ENCODE peak calls at places on chromosomes 1 and 21, in six cellular contexts. One of them, this sample, is unnamed.

GRCh38 chr1:3195480-3195815 is 126.4 kb downstream of the PRDM16 start:
- DNase-seq in astrocyte: no peak
- DNase-seq in progenitor cell of endocrine pancreas: no peak
- DNase-seq in kidney: no peak
- DNase-seq in fibroblast of lung: no peak
- DNase-seq in thoracic aorta: peak
- DNase-seq in this sample: no peak

GRCh38 chr1:11215018-11216005 is 26.2 kb downstream of the ANGPTL7 start:
- DNase-seq in astrocyte: no peak
- DNase-seq in fibroblast of lung: no peak
- DNase-seq in thoracic aorta: no peak
- DNase-seq in kidney: no peak
- DNase-seq in progenitor cell of endocrine pancreas: no peak
- DNase-seq in this sample: no peak

GRCh38 chr21:17461014-17461413 is 51.8 kb upstream of the CXADR start:
- DNase-seq in astrocyte: peak
- DNase-seq in progenitor cell of endocrine pancreas: no peak
- DNase-seq in kidney: no peak
- DNase-seq in fibroblast of lung: peak
- DNase-seq in thoracic aorta: no peak
- DNase-seq in this sample: no peak

GRCh38 chr1:93471911-93472310 is 24.0 kb downstream of the FNBP1L start:
- DNase-seq in progenitor cell of endocrine pancreas: no peak
- DNase-seq in astrocyte: peak
- DNase-seq in fibroblast of lung: peak
- DNase-seq in kidney: no peak
- DNase-seq in thoracic aorta: no peak
- DNase-seq in this sample: no peak

GRCh38 chr21:23522750-23523149 is 2084.5 kb downstream of the MRPL39 start:
- DNase-seq in fibroblast of lung: no peak
- DNase-seq in kidney: no peak
- DNase-seq in astrocyte: no peak
- DNase-seq in progenitor cell of endocrine pancreas: no peak
- DNase-seq in thoracic aorta: no peak
- DNase-seq in this sample: no peak

GRCh38 chr1:93878889-93879586 is at the start of gene DNTTIP2:
- DNase-seq in thoracic aorta: peak
- DNase-seq in progenitor cell of endocrine pancreas: peak
- DNase-seq in astrocyte: peak
- DNase-seq in fibroblast of lung: peak
- DNase-seq in kidney: peak
- DNase-seq in this sample: peak

GRCh38 chr1:2343023-2343935 is 48.1 kb downstream of the MORN1 start:
- DNase-seq in fibroblast of lung: no peak
- DNase-seq in thoracic aorta: no peak
- DNase-seq in progenitor cell of endocrine pancreas: no peak
- DNase-seq in astrocyte: no peak
- DNase-seq in kidney: peak
- DNase-seq in this sample: no peak

GRCh38 chr1:91717839-91718238 is 168.1 kb downstream of the TGFBR3 start:
- DNase-seq in progenitor cell of endocrine pancreas: no peak
- DNase-seq in fibroblast of lung: no peak
- DNase-seq in astrocyte: no peak
- DNase-seq in kidney: no peak
- DNase-seq in thoracic aorta: no peak
- DNase-seq in this sample: no peak

GRCh38 chr1:240237305-240237721 is 145.6 kb downstream of the FMN2 start:
- DNase-seq in fibroblast of lung: peak
- DNase-seq in astrocyte: peak
- DNase-seq in progenitor cell of endocrine pancreas: no peak
- DNase-seq in thoracic aorta: no peak
- DNase-seq in kidney: no peak
- DNase-seq in this sample: no peak

GRCh38 chr1:114153051-114153620 is 533 bp downstream of the SYT6 start:
- DNase-seq in progenitor cell of endocrine pancreas: no peak
- DNase-seq in fibroblast of lung: no peak
- DNase-seq in astrocyte: no peak
- DNase-seq in kidney: peak
- DNase-seq in thoracic aorta: no peak
- DNase-seq in this sample: no peak

GRCh38 chr21:32515869-32516268 is 69.5 kb downstream of the TCP10L start:
- DNase-seq in fibroblast of lung: peak
- DNase-seq in astrocyte: peak
- DNase-seq in thoracic aorta: no peak
- DNase-seq in progenitor cell of endocrine pancreas: no peak
- DNase-seq in kidney: no peak
- DNase-seq in this sample: no peak

GRCh38 chr1:67060811-67061218 is 6.9 kb upstream of the SLC35D1 start:
- DNase-seq in astrocyte: peak
- DNase-seq in fibroblast of lung: peak
- DNase-seq in thoracic aorta: no peak
- DNase-seq in kidney: no peak
- DNase-seq in progenitor cell of endocrine pancreas: no peak
- DNase-seq in this sample: no peak

GRCh38 chr1:200410566-200410878 is 686 bp upstream of the ZNF281 start:
- DNase-seq in progenitor cell of endocrine pancreas: no peak
- DNase-seq in thoracic aorta: no peak
- DNase-seq in astrocyte: peak
- DNase-seq in kidney: no peak
- DNase-seq in fibroblast of lung: peak
- DNase-seq in this sample: no peak

GRCh38 chr1:110565565-110565964 is 40.6 kb downstream of the KCNA2 start:
- DNase-seq in kidney: no peak
- DNase-seq in thoracic aorta: no peak
- DNase-seq in astrocyte: no peak
- DNase-seq in progenitor cell of endocrine pancreas: no peak
- DNase-seq in fibroblast of lung: no peak
- DNase-seq in this sample: no peak

GRCh38 chr1:116835161-116835560 is 74.6 kb upstream of the PTGFRN start:
- DNase-seq in astrocyte: no peak
- DNase-seq in progenitor cell of endocrine pancreas: no peak
- DNase-seq in kidney: no peak
- DNase-seq in fibroblast of lung: no peak
- DNase-seq in thoracic aorta: no peak
- DNase-seq in this sample: no peak

GRCh38 chr1:7469255-7469938 is 301.7 kb upstream of the VAMP3 start:
- DNase-seq in kidney: peak
- DNase-seq in astrocyte: peak
- DNase-seq in fibroblast of lung: peak
- DNase-seq in thoracic aorta: no peak
- DNase-seq in progenitor cell of endocrine pancreas: no peak
- DNase-seq in this sample: no peak

GRCh38 chr1:183079697-183080096 is 56.5 kb downstream of the LAMC1 start:
- DNase-seq in fibroblast of lung: no peak
- DNase-seq in astrocyte: no peak
- DNase-seq in progenitor cell of endocrine pancreas: no peak
- DNase-seq in kidney: no peak
- DNase-seq in thoracic aorta: no peak
- DNase-seq in this sample: no peak

GRCh38 chr1:44811714-44812151 is 3.4 kb downstream of the BTBD19 start:
- DNase-seq in thoracic aorta: no peak
- DNase-seq in progenitor cell of endocrine pancreas: no peak
- DNase-seq in astrocyte: peak
- DNase-seq in fibroblast of lung: peak
- DNase-seq in kidney: peak
- DNase-seq in this sample: peak

GRCh38 chr1:186234976-186235686 is 139.9 kb downstream of the TPR start:
- DNase-seq in astrocyte: no peak
- DNase-seq in progenitor cell of endocrine pancreas: no peak
- DNase-seq in thoracic aorta: no peak
- DNase-seq in fibroblast of lung: no peak
- DNase-seq in kidney: no peak
- DNase-seq in this sample: no peak

GRCh38 chr1:55213885-55214213 is 1.3 kb downstream of the USP24 start:
- DNase-seq in kidney: no peak
- DNase-seq in fibroblast of lung: no peak
- DNase-seq in thoracic aorta: no peak
- DNase-seq in progenitor cell of endocrine pancreas: no peak
- DNase-seq in astrocyte: no peak
- DNase-seq in this sample: no peak

GRCh38 chr21:43653626-43654025 is 5.7 kb downstream of the HSF2BP start:
- DNase-seq in astrocyte: no peak
- DNase-seq in progenitor cell of endocrine pancreas: no peak
- DNase-seq in kidney: no peak
- DNase-seq in fibroblast of lung: no peak
- DNase-seq in thoracic aorta: no peak
- DNase-seq in this sample: no peak

GRCh38 chr1:180779584-180779983 is 133.1 kb upstream of the KIAA1614 start:
- DNase-seq in astrocyte: no peak
- DNase-seq in progenitor cell of endocrine pancreas: no peak
- DNase-seq in thoracic aorta: no peak
- DNase-seq in kidney: no peak
- DNase-seq in fibroblast of lung: no peak
- DNase-seq in this sample: no peak

GRCh38 chr1:114330451-114330983 is 176.8 kb upstream of the SYT6 start:
- DNase-seq in progenitor cell of endocrine pancreas: no peak
- DNase-seq in kidney: no peak
- DNase-seq in thoracic aorta: no peak
- DNase-seq in astrocyte: no peak
- DNase-seq in fibroblast of lung: no peak
- DNase-seq in this sample: no peak

GRCh38 chr1:162292422-162292849 is 84.2 kb downstream of the SPATA46 start:
- DNase-seq in progenitor cell of endocrine pancreas: no peak
- DNase-seq in thoracic aorta: no peak
- DNase-seq in fibroblast of lung: peak
- DNase-seq in astrocyte: peak
- DNase-seq in kidney: no peak
- DNase-seq in this sample: no peak

GRCh38 chr21:45444385-45444784 is 39.4 kb downstream of the COL18A1 start:
- DNase-seq in fibroblast of lung: no peak
- DNase-seq in progenitor cell of endocrine pancreas: no peak
- DNase-seq in thoracic aorta: no peak
- DNase-seq in astrocyte: no peak
- DNase-seq in kidney: peak
- DNase-seq in this sample: peak

GRCh38 chr1:43449708-43450069 is 4.0 kb downstream of the HYI start:
- DNase-seq in kidney: no peak
- DNase-seq in progenitor cell of endocrine pancreas: no peak
- DNase-seq in fibroblast of lung: no peak
- DNase-seq in astrocyte: no peak
- DNase-seq in thoracic aorta: no peak
- DNase-seq in this sample: no peak

GRCh38 chr1:231020816-231021215 is 19.2 kb downstream of the FAM89A start:
- DNase-seq in thoracic aorta: no peak
- DNase-seq in kidney: no peak
- DNase-seq in astrocyte: no peak
- DNase-seq in progenitor cell of endocrine pancreas: no peak
- DNase-seq in fibroblast of lung: no peak
- DNase-seq in this sample: no peak

GRCh38 chr1:225525377-225525776 is 97.5 kb upstream of the LBR start:
- DNase-seq in kidney: no peak
- DNase-seq in fibroblast of lung: no peak
- DNase-seq in progenitor cell of endocrine pancreas: no peak
- DNase-seq in thoracic aorta: no peak
- DNase-seq in astrocyte: no peak
- DNase-seq in this sample: no peak

GRCh38 chr1:29802181-29803068 is 566.1 kb downstream of the PTPRU start:
- DNase-seq in astrocyte: no peak
- DNase-seq in progenitor cell of endocrine pancreas: no peak
- DNase-seq in kidney: peak
- DNase-seq in fibroblast of lung: no peak
- DNase-seq in thoracic aorta: no peak
- DNase-seq in this sample: no peak

GRCh38 chr1:228900993-228901392 is 165.7 kb downstream of the RHOU start:
- DNase-seq in kidney: no peak
- DNase-seq in progenitor cell of endocrine pancreas: no peak
- DNase-seq in astrocyte: peak
- DNase-seq in fibroblast of lung: peak
- DNase-seq in thoracic aorta: no peak
- DNase-seq in this sample: no peak

GRCh38 chr1:197692965-197693364 is 82.3 kb downstream of the DENND1B start:
- DNase-seq in progenitor cell of endocrine pancreas: no peak
- DNase-seq in astrocyte: peak
- DNase-seq in fibroblast of lung: peak
- DNase-seq in kidney: no peak
- DNase-seq in thoracic aorta: no peak
- DNase-seq in this sample: no peak

GRCh38 chr1:197691816-197692215 is 83.5 kb downstream of the DENND1B start:
- DNase-seq in astrocyte: no peak
- DNase-seq in thoracic aorta: no peak
- DNase-seq in kidney: no peak
- DNase-seq in progenitor cell of endocrine pancreas: no peak
- DNase-seq in fibroblast of lung: no peak
- DNase-seq in this sample: no peak

GRCh38 chr1:197695961-197696360 is 79.3 kb downstream of the DENND1B start:
- DNase-seq in fibroblast of lung: peak
- DNase-seq in progenitor cell of endocrine pancreas: no peak
- DNase-seq in astrocyte: peak
- DNase-seq in thoracic aorta: no peak
- DNase-seq in kidney: no peak
- DNase-seq in this sample: no peak

DNA sequence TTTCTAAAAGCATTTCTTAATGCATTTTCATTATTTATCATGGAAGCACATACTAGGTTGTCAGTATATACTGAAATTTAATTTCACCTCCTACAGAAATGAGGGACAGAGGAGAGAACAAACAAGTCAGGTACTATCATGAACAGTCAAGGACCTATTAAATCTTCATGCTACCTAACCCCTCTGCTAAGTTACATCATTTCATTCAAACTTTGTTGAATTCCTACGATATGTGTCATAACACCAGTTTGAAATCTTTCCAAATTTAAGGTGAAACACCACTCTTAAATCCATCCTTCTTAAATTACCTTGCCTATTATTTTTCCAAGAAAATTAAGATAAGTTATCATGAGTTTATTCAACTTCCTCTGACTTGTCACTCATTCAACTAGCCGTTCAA is 78.9 kb downstream of the DENND1B start:
- DNase-seq in thoracic aorta: no peak
- DNase-seq in progenitor cell of endocrine pancreas: no peak
- DNase-seq in kidney: no peak
- DNase-seq in fibroblast of lung: peak
- DNase-seq in astrocyte: peak
- DNase-seq in this sample: no peak
- TF ChIP-seq CTCF in thoracic aorta: no peak
- TF ChIP-seq CTCF in progenitor cell of endocrine pancreas: no peak
- TF ChIP-seq CTCF in kidney: no peak
- TF ChIP-seq CTCF in fibroblast of lung: no peak
- TF ChIP-seq CTCF in astrocyte: no peak
- TF ChIP-seq CTCF in this sample: no peak

GRCh38 chr1:150876111-150876434 is 326 bp downstream of the ARNT start:
- DNase-seq in astrocyte: peak
- DNase-seq in kidney: no peak
- DNase-seq in progenitor cell of endocrine pancreas: no peak
- DNase-seq in thoracic aorta: no peak
- DNase-seq in fibroblast of lung: peak
- DNase-seq in this sample: peak
- TF ChIP-seq CTCF in astrocyte: no peak
- TF ChIP-seq CTCF in kidney: no peak
- TF ChIP-seq CTCF in progenitor cell of endocrine pancreas: no peak
- TF ChIP-seq CTCF in thoracic aorta: no peak
- TF ChIP-seq CTCF in fibroblast of lung: no peak
- TF ChIP-seq CTCF in this sample: no peak

GRCh38 chr21:42113926-42114409 is 42.9 kb downstream of the UMODL1 start:
- DNase-seq in astrocyte: no peak
- DNase-seq in kidney: peak
- DNase-seq in progenitor cell of endocrine pancreas: no peak
- DNase-seq in fibroblast of lung: no peak
- DNase-seq in thoracic aorta: no peak
- DNase-seq in this sample: peak
- TF ChIP-seq CTCF in astrocyte: no peak
- TF ChIP-seq CTCF in kidney: no peak
- TF ChIP-seq CTCF in progenitor cell of endocrine pancreas: no peak
- TF ChIP-seq CTCF in fibroblast of lung: no peak
- TF ChIP-seq CTCF in thoracic aorta: no peak
- TF ChIP-seq CTCF in this sample: no peak

GRCh38 chr1:197614916-197615692 is 160.2 kb downstream of the DENND1B start:
- DNase-seq in progenitor cell of endocrine pancreas: no peak
- DNase-seq in kidney: no peak
- DNase-seq in thoracic aorta: no peak
- DNase-seq in fibroblast of lung: peak
- DNase-seq in astrocyte: peak
- DNase-seq in this sample: no peak
- TF ChIP-seq CTCF in progenitor cell of endocrine pancreas: peak
- TF ChIP-seq CTCF in kidney: peak
- TF ChIP-seq CTCF in thoracic aorta: peak
- TF ChIP-seq CTCF in fibroblast of lung: peak
- TF ChIP-seq CTCF in astrocyte: peak
- TF ChIP-seq CTCF in this sample: peak